ENCODE peak calls at places on chromosomes 11 and 22, in five cellular contexts. One of them, this sample, is unnamed.

GRCh38 chr22:46744581-46744980 is 6.5 kb upstream of the CERK start:
- DNase-seq in IMR-90: no peak
- DNase-seq in naive thymus-derived CD4-positive, alpha-beta T cell: no peak
- DNase-seq in right cardiac atrium: no peak
- DNase-seq in body of pancreas: no peak
- DNase-seq in this sample: no peak

GRCh38 chr11:10303558-10304363 is 1.1 kb upstream of the ADM start:
- DNase-seq in naive thymus-derived CD4-positive, alpha-beta T cell: peak
- DNase-seq in right cardiac atrium: no peak
- DNase-seq in body of pancreas: peak
- DNase-seq in IMR-90: peak
- DNase-seq in this sample: peak

GRCh38 chr11:61019818-61020405 is 48.4 kb downstream of the CD6 start:
- DNase-seq in naive thymus-derived CD4-positive, alpha-beta T cell: no peak
- DNase-seq in body of pancreas: no peak
- DNase-seq in right cardiac atrium: no peak
- DNase-seq in IMR-90: no peak
- DNase-seq in this sample: no peak

GRCh38 chr11:109993786-109994185 is 99.4 kb upstream of the ZC3H12C start:
- DNase-seq in body of pancreas: no peak
- DNase-seq in naive thymus-derived CD4-positive, alpha-beta T cell: no peak
- DNase-seq in right cardiac atrium: no peak
- DNase-seq in IMR-90: peak
- DNase-seq in this sample: no peak

GRCh38 chr11:20937826-20938225 is 268.4 kb downstream of the NELL1 start:
- DNase-seq in body of pancreas: no peak
- DNase-seq in right cardiac atrium: no peak
- DNase-seq in naive thymus-derived CD4-positive, alpha-beta T cell: no peak
- DNase-seq in IMR-90: no peak
- DNase-seq in this sample: no peak

GRCh38 chr11:57777969-57778317 is 16.3 kb downstream of the CTNND1 start:
- DNase-seq in right cardiac atrium: peak
- DNase-seq in naive thymus-derived CD4-positive, alpha-beta T cell: no peak
- DNase-seq in body of pancreas: peak
- DNase-seq in IMR-90: no peak
- DNase-seq in this sample: no peak

GRCh38 chr11:122814401-122814800 is 23.9 kb upstream of the CRTAM start:
- DNase-seq in IMR-90: no peak
- DNase-seq in body of pancreas: no peak
- DNase-seq in naive thymus-derived CD4-positive, alpha-beta T cell: no peak
- DNase-seq in right cardiac atrium: no peak
- DNase-seq in this sample: no peak

GRCh38 chr11:74418509-74418895 is 20.3 kb upstream of the PGM2L1 start:
- DNase-seq in naive thymus-derived CD4-positive, alpha-beta T cell: no peak
- DNase-seq in right cardiac atrium: no peak
- DNase-seq in body of pancreas: no peak
- DNase-seq in IMR-90: peak
- DNase-seq in this sample: peak

GRCh38 chr11:36996795-36997194 is 398.8 kb upstream of the RAG2 start:
- DNase-seq in naive thymus-derived CD4-positive, alpha-beta T cell: no peak
- DNase-seq in body of pancreas: no peak
- DNase-seq in right cardiac atrium: no peak
- DNase-seq in IMR-90: no peak
- DNase-seq in this sample: no peak

GRCh38 chr11:62928011-62928410 is 6.8 kb upstream of the CHRM1 start:
- DNase-seq in body of pancreas: no peak
- DNase-seq in IMR-90: no peak
- DNase-seq in right cardiac atrium: no peak
- DNase-seq in naive thymus-derived CD4-positive, alpha-beta T cell: no peak
- DNase-seq in this sample: no peak

GRCh38 chr11:74443071-74443864 is 24.1 kb downstream of the KCNE3 start:
- DNase-seq in right cardiac atrium: no peak
- DNase-seq in naive thymus-derived CD4-positive, alpha-beta T cell: no peak
- DNase-seq in body of pancreas: peak
- DNase-seq in IMR-90: peak
- DNase-seq in this sample: no peak

GRCh38 chr11:19987243-19987870 is 172.9 kb downstream of the DBX1 start:
- DNase-seq in naive thymus-derived CD4-positive, alpha-beta T cell: no peak
- DNase-seq in body of pancreas: no peak
- DNase-seq in right cardiac atrium: no peak
- DNase-seq in IMR-90: no peak
- DNase-seq in this sample: peak

GRCh38 chr22:22394589-22394988 is 114.0 kb downstream of the ZNF280B start:
- DNase-seq in naive thymus-derived CD4-positive, alpha-beta T cell: no peak
- DNase-seq in IMR-90: no peak
- DNase-seq in right cardiac atrium: no peak
- DNase-seq in body of pancreas: no peak
- DNase-seq in this sample: no peak

GRCh38 chr11:69832561-69833413 is 13.6 kb upstream of the FGF3 start:
- DNase-seq in IMR-90: no peak
- DNase-seq in body of pancreas: no peak
- DNase-seq in right cardiac atrium: no peak
- DNase-seq in naive thymus-derived CD4-positive, alpha-beta T cell: no peak
- DNase-seq in this sample: no peak

GRCh38 chr22:31250740-31251330 is 38.7 kb downstream of the LIMK2 start:
- DNase-seq in right cardiac atrium: no peak
- DNase-seq in body of pancreas: no peak
- DNase-seq in naive thymus-derived CD4-positive, alpha-beta T cell: no peak
- DNase-seq in IMR-90: no peak
- DNase-seq in this sample: no peak

GRCh38 chr22:31247726-31248125 is 35.6 kb downstream of the LIMK2 start:
- DNase-seq in body of pancreas: no peak
- DNase-seq in IMR-90: no peak
- DNase-seq in right cardiac atrium: no peak
- DNase-seq in naive thymus-derived CD4-positive, alpha-beta T cell: no peak
- DNase-seq in this sample: no peak

GRCh38 chr22:31246687-31247086 is 34.6 kb downstream of the LIMK2 start:
- DNase-seq in IMR-90: no peak
- DNase-seq in body of pancreas: no peak
- DNase-seq in naive thymus-derived CD4-positive, alpha-beta T cell: no peak
- DNase-seq in right cardiac atrium: no peak
- DNase-seq in this sample: no peak

GRCh38 chr22:31248138-31248745 is 36.1 kb downstream of the LIMK2 start:
- DNase-seq in IMR-90: peak
- DNase-seq in right cardiac atrium: peak
- DNase-seq in body of pancreas: peak
- DNase-seq in naive thymus-derived CD4-positive, alpha-beta T cell: peak
- DNase-seq in this sample: peak

DNA sequence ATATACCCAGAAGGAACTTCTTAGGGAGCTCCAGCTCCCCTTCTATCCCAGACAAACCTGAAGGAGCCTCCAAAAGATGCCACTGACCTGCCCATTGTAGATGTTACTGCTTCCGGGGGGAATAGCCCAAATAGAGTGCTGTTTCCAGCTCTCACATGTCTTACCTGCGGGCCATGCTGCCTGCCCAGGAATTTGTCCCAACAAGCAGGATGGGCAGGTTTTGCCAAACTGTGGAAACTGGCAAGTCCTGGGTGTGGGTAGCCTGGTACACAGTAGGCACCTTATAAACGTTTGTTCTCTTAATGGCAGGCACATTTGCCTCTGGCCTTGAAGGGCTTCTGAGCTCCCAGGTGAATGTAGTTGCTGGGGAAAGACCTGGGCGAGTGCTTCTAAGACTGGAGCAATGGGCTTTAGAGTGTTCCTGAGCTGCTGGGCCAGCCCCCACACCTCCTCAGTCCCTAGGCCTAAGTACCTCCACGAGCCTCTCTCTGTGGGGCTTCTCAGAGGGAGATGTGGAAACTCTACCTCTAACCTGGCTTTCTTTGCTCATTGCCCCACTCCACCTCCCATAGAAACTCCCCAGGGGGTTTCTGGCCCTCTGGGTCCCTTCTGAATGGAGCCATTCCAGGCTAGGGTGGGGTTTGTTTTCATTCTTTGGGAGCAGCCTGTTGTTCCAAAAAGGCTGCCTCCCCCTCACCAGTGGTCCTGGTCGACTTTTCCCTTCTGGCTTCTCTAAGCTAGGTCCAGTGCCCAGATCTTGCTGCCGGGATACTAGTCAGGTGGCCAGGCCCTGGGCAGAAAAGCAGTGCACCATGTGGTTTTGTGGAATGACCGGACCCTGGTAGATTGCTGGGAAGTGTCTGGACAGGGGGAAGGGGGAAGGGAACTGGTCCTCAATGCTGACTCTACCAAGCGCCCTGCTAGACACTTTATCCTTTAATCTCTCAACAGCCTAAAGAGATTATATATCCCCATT is 37.2 kb downstream of the LIMK2 start:
- DNase-seq in IMR-90: no peak
- DNase-seq in right cardiac atrium: no peak
- DNase-seq in body of pancreas: no peak
- DNase-seq in naive thymus-derived CD4-positive, alpha-beta T cell: no peak
- DNase-seq in this sample: peak
- H3K4me3 ChIP-seq in IMR-90: peak
- H3K4me3 ChIP-seq in right cardiac atrium: peak
- H3K4me3 ChIP-seq in body of pancreas: no peak
- H3K4me3 ChIP-seq in naive thymus-derived CD4-positive, alpha-beta T cell: no peak
- H3K4me3 ChIP-seq in this sample: peak

DNA sequence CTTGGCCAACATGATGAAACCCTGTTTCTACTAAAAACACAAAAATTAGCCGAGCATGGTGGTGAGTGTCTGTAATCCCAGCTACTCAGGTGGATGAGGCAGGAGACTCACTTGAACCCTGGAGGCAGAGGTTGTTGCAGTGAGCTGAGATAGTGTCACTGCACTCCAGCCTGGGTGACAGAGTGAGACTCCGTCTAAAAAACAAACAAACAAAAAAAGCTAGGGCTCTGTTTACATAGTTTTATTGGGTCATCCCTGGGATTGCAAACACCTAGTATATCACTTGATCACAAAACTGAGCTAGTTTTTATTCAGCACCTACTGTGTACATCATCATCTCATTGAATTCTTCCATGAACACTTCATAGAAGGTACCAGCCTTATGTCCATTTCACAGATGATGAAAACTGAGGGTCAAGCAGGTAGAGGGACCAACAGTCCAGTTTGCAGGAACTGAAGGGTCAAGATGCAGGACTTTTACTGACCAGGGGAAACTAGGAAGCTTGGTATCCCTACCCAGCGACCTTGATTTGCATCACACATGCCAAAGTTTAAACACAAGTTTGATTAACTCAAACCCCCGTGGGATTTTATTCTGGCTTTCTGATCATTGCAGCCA is 9.2 kb upstream of the MRTFA start:
- DNase-seq in naive thymus-derived CD4-positive, alpha-beta T cell: no peak
- DNase-seq in body of pancreas: no peak
- DNase-seq in IMR-90: no peak
- DNase-seq in right cardiac atrium: no peak
- DNase-seq in this sample: no peak
- H3K27ac ChIP-seq in naive thymus-derived CD4-positive, alpha-beta T cell: no peak
- H3K27ac ChIP-seq in body of pancreas: no peak
- H3K27ac ChIP-seq in IMR-90: no peak
- H3K27ac ChIP-seq in right cardiac atrium: no peak
- H3K27ac ChIP-seq in this sample: no peak

GRCh38 chr11:8018742-8019631 is 31.9 kb downstream of the EIF3F start:
- DNase-seq in right cardiac atrium: peak
- DNase-seq in IMR-90: peak
- DNase-seq in body of pancreas: peak
- DNase-seq in naive thymus-derived CD4-positive, alpha-beta T cell: peak
- DNase-seq in this sample: peak
- H3K4me3 ChIP-seq in right cardiac atrium: peak
- H3K4me3 ChIP-seq in IMR-90: peak
- H3K4me3 ChIP-seq in body of pancreas: peak
- H3K4me3 ChIP-seq in naive thymus-derived CD4-positive, alpha-beta T cell: peak
- H3K4me3 ChIP-seq in this sample: peak

DNA sequence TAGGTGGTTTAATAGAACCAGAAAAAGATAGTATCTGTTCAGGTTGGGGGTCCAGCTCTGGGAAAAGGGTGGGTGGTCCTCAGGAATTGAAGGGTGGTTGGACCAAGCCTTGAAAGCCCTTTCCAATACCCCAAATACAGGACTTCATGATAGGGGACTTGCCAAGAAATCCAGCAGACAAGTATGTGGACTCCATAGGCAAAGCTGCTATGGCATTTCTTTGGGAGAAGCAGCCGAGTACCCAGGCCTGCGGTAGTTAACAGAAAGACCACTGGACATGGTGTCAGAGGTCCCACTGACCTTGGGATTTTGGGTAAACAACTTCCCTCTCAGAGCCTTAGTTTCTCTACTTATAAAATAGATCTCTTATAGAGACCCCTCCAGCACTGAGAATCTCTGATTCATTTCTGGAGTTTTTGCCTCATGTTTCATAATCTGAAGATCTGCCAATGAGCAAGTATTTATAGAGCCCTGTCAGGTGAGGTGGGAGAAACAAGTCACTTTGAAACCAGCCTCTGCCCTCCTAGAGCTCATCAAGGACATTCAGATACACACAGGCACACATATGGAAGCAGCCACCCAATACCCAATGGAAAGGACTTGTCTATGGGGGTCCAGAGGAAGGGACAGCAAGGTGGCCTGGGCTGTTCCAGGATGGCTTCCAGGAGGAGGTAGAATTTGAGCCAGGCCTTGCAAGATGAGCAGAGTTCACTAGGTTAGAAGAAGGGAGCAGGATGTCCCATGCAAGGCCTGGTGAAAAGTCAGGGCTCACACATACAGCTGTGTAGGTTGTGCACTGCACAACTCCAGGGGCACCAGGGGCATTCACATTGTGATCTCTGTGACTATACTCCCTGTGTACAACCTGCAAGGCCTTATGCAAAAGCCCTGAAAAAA is 31.0 kb upstream of the ACCSL start:
- DNase-seq in naive thymus-derived CD4-positive, alpha-beta T cell: no peak
- DNase-seq in body of pancreas: no peak
- DNase-seq in right cardiac atrium: no peak
- DNase-seq in IMR-90: peak
- DNase-seq in this sample: no peak
- H3K27ac ChIP-seq in naive thymus-derived CD4-positive, alpha-beta T cell: no peak
- H3K27ac ChIP-seq in body of pancreas: no peak
- H3K27ac ChIP-seq in right cardiac atrium: no peak
- H3K27ac ChIP-seq in IMR-90: no peak
- H3K27ac ChIP-seq in this sample: no peak

GRCh38 chr22:41699264-41700104 is at the start of gene MEI1:
- DNase-seq in naive thymus-derived CD4-positive, alpha-beta T cell: peak
- DNase-seq in right cardiac atrium: peak
- DNase-seq in IMR-90: peak
- DNase-seq in body of pancreas: peak
- DNase-seq in this sample: peak
- H3K4me3 ChIP-seq in naive thymus-derived CD4-positive, alpha-beta T cell: peak
- H3K4me3 ChIP-seq in right cardiac atrium: no peak
- H3K4me3 ChIP-seq in IMR-90: no peak
- H3K4me3 ChIP-seq in body of pancreas: no peak
- H3K4me3 ChIP-seq in this sample: no peak

This sample was measured in fibroblast of lung.